ENCODE peak calls at places on chromosome 2, in nine cellular contexts. I, H, M, U, Y, V, T, C and A are unnamed samples. For H3K4me1, the result is how much of the 10 kb centered on the place peaks cover.

GRCh38 chr2:141105763-141106162 is 1025.1 kb downstream of the LRP1B start:
- DNase-seq in I (no peak), H (no peak), M (no peak), U (no peak), Y (no peak), V (no peak), T (no peak), C (no peak), A (no peak)

GRCh38 chr2:74835831-74836674 is 2.1 kb downstream of the HK2 start:
- DNase-seq in I (peak), H (no peak), M (peak), U (peak), Y (no peak), V (no peak), T (peak), C (no peak), A (no peak)

GRCh38 chr2:46648141-46648742 is 168.9 kb downstream of the TMEM247 start:
- DNase-seq in I (no peak), H (peak), M (no peak), U (no peak), Y (no peak), V (no peak), T (no peak), C (no peak), A (no peak)

GRCh38 chr2:104853401-104853925 is 452 bp upstream of the POU3F3 start:
- DNase-seq in I (no peak), H (no peak), M (no peak), U (no peak), Y (peak), V (no peak), T (no peak), C (no peak), A (no peak)

GRCh38 chr2:70391988-70392387 is 90.1 kb upstream of the FAM136A start:
- DNase-seq in I (no peak), H (no peak), M (no peak), U (no peak), Y (no peak), V (no peak), T (no peak), C (no peak), A (no peak)

GRCh38 chr2:144516981-144517824 is 2.7 kb downstream of the ZEB2 start:
- DNase-seq in I (peak), H (no peak), M (peak), U (peak), Y (peak), V (peak), T (peak), C (peak), A (peak)

GRCh38 chr2:154466226-154466625 is 232.3 kb upstream of the KCNJ3 start:
- DNase-seq in I (no peak), H (no peak), M (no peak), U (no peak), Y (no peak), V (no peak), T (no peak), C (no peak), A (no peak)

GRCh38 chr2:73776381-73776780 is 3.5 kb downstream of the DUSP11 start:
- DNase-seq in I (no peak), H (no peak), M (no peak), U (no peak), Y (no peak), V (no peak), T (no peak), C (no peak), A (no peak)

GRCh38 chr2:172252154-172252553 is 149.5 kb upstream of the DLX2 start:
- DNase-seq in I (no peak), H (no peak), M (no peak), U (no peak), Y (peak), V (no peak), T (no peak), C (peak), A (no peak)
- H3K27ac ChIP-seq in I (no peak), H (peak), M (no peak), U (no peak), Y (peak), V (peak), T (no peak), C (no peak), A (no peak)

DNA sequence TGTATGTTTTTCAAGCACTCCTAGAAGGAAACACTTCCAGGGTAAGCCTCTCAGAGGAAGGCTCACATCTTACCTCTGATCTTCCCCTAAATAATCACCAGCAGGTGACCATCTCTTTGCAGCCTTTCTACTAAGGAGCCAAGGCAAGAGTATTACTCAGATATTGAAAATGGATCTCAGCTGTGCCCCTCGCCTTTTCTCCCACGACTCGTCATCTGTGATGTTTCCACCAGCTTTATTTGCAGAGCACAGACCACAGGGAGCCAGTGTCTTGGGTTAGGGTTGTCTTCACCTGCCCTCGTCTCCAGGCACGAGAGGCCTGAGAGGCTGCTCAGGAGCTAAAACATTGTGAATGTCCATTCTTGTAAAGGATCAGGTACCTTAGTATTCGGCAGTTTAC is 16.9 kb upstream of the SCLY start:
- DNase-seq in I (no peak), H (no peak), M (no peak), U (no peak), Y (no peak), V (no peak), T (no peak), C (no peak), A (no peak)
- H3K4me1 ChIP-seq in I (under half), H (under half), M (under half), U (under half), Y (under half), V (under half), T (under half), C (under half), A (under half)

GRCh38 chr2:64750817-64751285 is 97.1 kb upstream of the SERTAD2 start:
- DNase-seq in I (peak), H (peak), M (peak), U (peak), Y (peak), V (peak), T (peak), C (peak), A (peak)

GRCh38 chr2:64748147-64748546 is 94.4 kb upstream of the SERTAD2 start:
- DNase-seq in I (no peak), H (no peak), M (no peak), U (no peak), Y (no peak), V (no peak), T (no peak), C (no peak), A (no peak)

GRCh38 chr2:64750001-64750816 is 96.5 kb upstream of the SERTAD2 start:
- DNase-seq in I (peak), H (peak), M (peak), U (peak), Y (peak), V (peak), T (peak), C (peak), A (peak)

GRCh38 chr2:64748561-64748960 is 94.8 kb upstream of the SERTAD2 start:
- DNase-seq in I (no peak), H (no peak), M (peak), U (no peak), Y (no peak), V (no peak), T (no peak), C (no peak), A (no peak)

DNA sequence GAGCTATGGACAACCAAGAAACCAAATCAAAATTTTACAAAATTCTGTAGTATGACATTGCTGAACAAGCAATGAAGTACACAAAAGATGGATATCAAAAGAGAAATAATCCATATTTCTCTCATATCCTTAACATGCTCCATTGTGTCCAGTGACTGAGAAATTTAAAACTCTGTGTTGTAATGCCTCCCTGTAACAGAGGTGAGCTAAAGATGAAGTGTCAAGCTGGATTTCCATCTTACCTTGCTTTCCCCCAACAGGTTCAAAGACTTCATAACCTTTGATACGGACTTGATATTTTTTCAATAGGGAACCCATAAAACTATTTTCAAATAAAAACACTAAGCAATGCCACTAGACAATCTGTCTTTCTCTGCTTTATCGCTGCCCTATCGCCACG is 95.7 kb upstream of the SERTAD2 start:
- DNase-seq in I (no peak), H (no peak), M (peak), U (no peak), Y (no peak), V (no peak), T (no peak), C (no peak), A (no peak)
- H3K4me3 ChIP-seq in I (peak), H (peak), M (peak), U (peak), Y (peak), V (peak), T (peak), C (peak), A (peak)

GRCh38 chr2:20692081-20692480 is 25.1 kb downstream of the GDF7 start:
- DNase-seq in I (no peak), H (no peak), M (no peak), U (no peak), Y (no peak), V (no peak), T (no peak), C (no peak), A (no peak)

GRCh38 chr2:20693317-20693716 is 26.4 kb downstream of the GDF7 start:
- DNase-seq in I (no peak), H (no peak), M (no peak), U (no peak), Y (no peak), V (no peak), T (no peak), C (no peak), A (no peak)

GRCh38 chr2:20687260-20687772 is 20.4 kb downstream of the GDF7 start:
- DNase-seq in I (no peak), H (no peak), M (no peak), U (no peak), Y (no peak), V (no peak), T (no peak), C (no peak), A (no peak)

GRCh38 chr2:20691076-20691708 is 24.2 kb downstream of the GDF7 start:
- DNase-seq in I (no peak), H (no peak), M (no peak), U (no peak), Y (no peak), V (no peak), T (no peak), C (no peak), A (no peak)

DNA sequence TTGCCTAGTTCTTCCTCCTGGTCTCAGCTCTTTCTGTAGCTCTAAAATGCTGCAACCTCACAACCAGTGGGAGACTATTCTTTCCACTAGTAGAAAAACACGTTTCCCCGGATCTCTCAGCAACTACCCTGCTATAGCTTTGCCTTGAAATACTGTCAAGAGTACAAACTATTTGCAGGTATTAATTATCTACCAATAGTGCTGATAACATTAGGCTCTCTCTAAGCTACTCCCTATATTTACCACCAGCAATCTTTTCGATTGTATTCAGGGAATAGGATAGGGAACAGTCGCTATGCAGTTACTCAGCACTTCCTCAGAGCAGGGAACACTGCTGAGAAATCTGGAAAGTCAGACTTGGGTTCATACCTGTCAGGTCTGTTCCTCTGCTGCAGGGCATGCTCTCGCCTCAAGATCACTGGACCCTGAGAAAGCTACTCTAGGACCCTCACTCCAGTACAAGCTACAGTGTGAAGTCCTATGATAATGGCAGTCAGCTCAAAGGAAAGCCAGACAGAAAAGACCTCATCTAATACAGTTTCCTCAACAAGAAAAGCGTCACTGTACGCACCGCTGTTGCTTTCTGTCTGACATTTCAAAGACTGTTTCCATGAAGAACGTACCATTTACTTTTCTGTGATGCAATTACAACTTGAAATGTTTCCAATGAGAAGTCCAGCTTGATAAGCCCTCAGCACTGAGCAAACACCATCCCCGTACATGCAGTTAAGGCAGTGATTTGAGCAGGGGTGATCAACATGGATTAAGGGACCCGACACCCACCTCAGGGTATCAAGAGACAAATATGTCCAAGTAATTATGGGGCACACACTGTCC is 22.7 kb downstream of the GDF7 start:
- DNase-seq in I (no peak), H (no peak), M (no peak), U (no peak), Y (no peak), V (no peak), T (no peak), C (no peak), A (no peak)
- H3K27ac ChIP-seq in I (no peak), H (peak), M (no peak), U (no peak), Y (no peak), V (no peak), T (no peak), C (peak), A (no peak)